ENCODE peak calls at places on chromosomes 12 and 14, in eight cellular contexts. E is AG09319, P is H4, O is NCI-H1092, W is left cardiac atrium, B is HL-60, D is amygdala, L is KBM-7. X is an unnamed sample.
A peak's percentile ranks its signal among the peaks of the same experiment; 100 is the strongest.

GRCh38 chr12:10392394-10392930 is 2.6 kb upstream of the KLRK1 start:
- DNase-seq in E (peak; percentile 72), P (peak; percentile 97), O (peak; percentile 73), W (peak; percentile 69), B (peak; percentile 88), D (no peak), L (peak; percentile 70), X (peak; percentile 27)

GRCh38 chr14:75279739-75280447 is 1.3 kb downstream of the FOS start:
- DNase-seq in E (no peak), P (no peak), O (no peak), W (peak; percentile 58), B (no peak), D (no peak), L (no peak), X (no peak)

GRCh38 chr12:66255737-66256136 is 46.6 kb upstream of the HELB start:
- DNase-seq in E (no peak), P (no peak), O (no peak), W (no peak), B (no peak), D (no peak), L (no peak), X (no peak)

GRCh38 chr12:81502912-81503695 is 256.0 kb downstream of the PPFIA2 start:
- DNase-seq in E (peak; percentile 22), P (peak; percentile 90), O (no peak), W (no peak), B (no peak), D (no peak), L (no peak), X (no peak)

GRCh38 chr14:92532490-92533163 is 19.0 kb downstream of the RIN3 start:
- DNase-seq in E (no peak), P (no peak), O (no peak), W (no peak), B (no peak), D (no peak), L (no peak), X (no peak)

GRCh38 chr14:24542346-24542936 is 33.6 kb downstream of the CTSG start:
- DNase-seq in E (no peak), P (no peak), O (no peak), W (no peak), B (no peak), D (no peak), L (no peak), X (no peak)

GRCh38 chr12:58026892-58027891 is 85.8 kb downstream of the ATP23 start:
- DNase-seq in E (peak; percentile 49), P (no peak), O (no peak), W (no peak), B (no peak), D (no peak), L (no peak), X (no peak)

GRCh38 chr12:51000245-51000644 is 25.9 kb downstream of the SLC11A2 start:
- DNase-seq in E (no peak), P (no peak), O (no peak), W (no peak), B (no peak), D (no peak), L (no peak), X (no peak)

GRCh38 chr12:132188451-132189298 is 44.4 kb downstream of the NOC4L start:
- DNase-seq in E (no peak), P (no peak), O (no peak), W (no peak), B (no peak), D (no peak), L (no peak), X (no peak)

GRCh38 chr12:59408431-59408830 is 187.4 kb upstream of the SLC16A7 start:
- DNase-seq in E (no peak), P (no peak), O (no peak), W (no peak), B (no peak), D (no peak), L (no peak), X (no peak)

GRCh38 chr14:80784824-80785223 is 156.7 kb downstream of the CEP128 start:
- DNase-seq in E (peak; percentile 15), P (no peak), O (no peak), W (no peak), B (no peak), D (no peak), L (no peak), X (no peak)

X was measured in MM.1S.